ENCODE peak calls at places on chromosome 19, in seven cellular contexts. G is Caco-2, K is GM13976, P is HCEC 1CT, A is right lobe of liver, T is hepatocyte, Z is AG08395. S is an unnamed sample.

GRCh38 chr19:7554990-7555864 is 19.7 kb downstream of the PNPLA6 start:
- DNase-seq in G (no peak), K (no peak), P (no peak), A (no peak), T (no peak), Z (peak), S (no peak)

GRCh38 chr19:58059681-58060080 is 599 bp downstream of the ZNF135 start:
- DNase-seq in G (no peak), K (peak), P (no peak), A (no peak), T (no peak), Z (no peak), S (no peak)

GRCh38 chr19:2728783-2729387 is 7.7 kb upstream of the DIRAS1 start:
- DNase-seq in G (no peak), K (no peak), P (no peak), A (no peak), T (no peak), Z (no peak), S (no peak)

GRCh38 chr19:7618366-7618765 is 11.0 kb downstream of the XAB2 start:
- DNase-seq in G (no peak), K (no peak), P (no peak), A (peak), T (peak), Z (no peak), S (peak)

GRCh38 chr19:30406220-30406944 is 34.2 kb downstream of the ZNF536 start:
- DNase-seq in G (no peak), K (no peak), P (no peak), A (no peak), T (peak), Z (peak), S (no peak)

GRCh38 chr19:29966594-29967249 is 24.7 kb downstream of the URI1 start:
- DNase-seq in G (no peak), K (no peak), P (peak), A (no peak), T (no peak), Z (peak), S (no peak)

GRCh38 chr19:37313335-37313627 is 57.6 kb upstream of the ZNF527 start:
- DNase-seq in G (no peak), K (no peak), P (no peak), A (no peak), T (no peak), Z (no peak), S (no peak)

GRCh38 chr19:18967358-18968146 is 26.5 kb upstream of the HOMER3 start:
- DNase-seq in G (no peak), K (no peak), P (no peak), A (peak), T (peak), Z (peak), S (no peak)

GRCh38 chr19:42555317-42555716 is 27.0 kb upstream of the CEACAM1 start:
- DNase-seq in G (no peak), K (no peak), P (no peak), A (no peak), T (no peak), Z (no peak), S (no peak)

GRCh38 chr19:18606281-18607221 is at the start of gene CRLF1:
- DNase-seq in G (no peak), K (no peak), P (no peak), A (no peak), T (no peak), Z (no peak), S (no peak)

GRCh38 chr19:44596428-44597130 is 16.8 kb upstream of the IGSF23 start:
- DNase-seq in G (peak), K (no peak), P (no peak), A (peak), T (peak), Z (no peak), S (peak)

GRCh38 chr19:47381653-47382279 is 32.7 kb downstream of the DHX34 start:
- DNase-seq in G (no peak), K (peak), P (no peak), A (no peak), T (no peak), Z (no peak), S (no peak)

GRCh38 chr19:10686661-10687517 is 14.3 kb upstream of the QTRT1 start:
- DNase-seq in G (no peak), K (no peak), P (no peak), A (no peak), T (no peak), Z (no peak), S (no peak)

GRCh38 chr19:13700621-13701020 is 63.7 kb upstream of the MRI1 start:
- DNase-seq in G (no peak), K (no peak), P (no peak), A (no peak), T (no peak), Z (no peak), S (no peak)

GRCh38 chr19:57887195-57887941 is 1.5 kb downstream of the ZNF814 start:
- DNase-seq in G (no peak), K (no peak), P (no peak), A (no peak), T (peak), Z (no peak), S (no peak)

GRCh38 chr19:40242480-40242879 is 16.0 kb upstream of the CCNP start:
- DNase-seq in G (no peak), K (no peak), P (no peak), A (no peak), T (no peak), Z (no peak), S (no peak)

GRCh38 chr19:54041969-54042606 is 21.6 kb downstream of the VSTM1 start:
- DNase-seq in G (no peak), K (no peak), P (no peak), A (no peak), T (no peak), Z (no peak), S (no peak)

S was measured in Calu3.